ENCODE peak calls at places on chromosomes 3 and 15, in four cellular contexts. I is mesenchymal stem cell, C is H9, W is neuronal stem cell. H is an unnamed sample.

GRCh38 chr3:15291589-15292541 is 40.5 kb downstream of the SH3BP5 start:
- DNase-seq in W (no peak), I (peak), C (no peak), H (no peak)

GRCh38 chr15:60573936-60574335 is 95.0 kb upstream of the ICE2 start:
- DNase-seq in W (no peak), C (no peak), I (no peak), H (no peak)

GRCh38 chr15:63447277-63447676 is 57.1 kb upstream of the USP3 start:
- DNase-seq in C (no peak), W (no peak), I (no peak), H (no peak)

GRCh38 chr3:127768346-127769008 is 53.8 kb downstream of the MGLL start:
- DNase-seq in C (no peak), W (no peak), I (peak), H (peak)

GRCh38 chr15:58440181-58440910 is 8.6 kb downstream of the LIPC start:
- DNase-seq in C (no peak), I (peak), W (no peak), H (peak)

GRCh38 chr3:123930426-123930825 is 30.6 kb downstream of the CCDC14 start:
- DNase-seq in I (no peak), W (no peak), C (no peak), H (no peak)

GRCh38 chr15:50925281-50925680 is 16.8 kb downstream of the AP4E1 start:
- DNase-seq in W (no peak), I (no peak), C (no peak), H (no peak)

GRCh38 chr3:45567730-45568172 is 26.8 kb upstream of the LIMD1 start:
- DNase-seq in C (no peak), W (no peak), I (no peak), H (no peak)

GRCh38 chr3:89851974-89852621 is 744.7 kb downstream of the EPHA3 start:
- DNase-seq in W (peak), I (peak), C (peak), H (peak)

GRCh38 chr3:172125053-172125452 is 85.7 kb downstream of the FNDC3B start:
- DNase-seq in C (no peak), I (peak), W (no peak), H (no peak)

GRCh38 chr3:79766474-79767193 is 1.2 kb downstream of the ROBO1 start:
- DNase-seq in I (no peak), W (no peak), C (peak), H (no peak)

GRCh38 chr15:81001180-81002003 is 669 bp downstream of the TLNRD1 start:
- DNase-seq in I (peak), C (peak), W (peak), H (peak)

GRCh38 chr3:18740631-18741583 is 315.8 kb upstream of the SATB1 start:
- DNase-seq in W (no peak), C (no peak), I (no peak), H (peak)

GRCh38 chr15:92917606-92918407 is 17.7 kb downstream of the CHD2 start:
- DNase-seq in W (peak), C (peak), I (peak), H (peak)

GRCh38 chr15:41967506-41968206 is 4.7 kb downstream of the EHD4 start:
- DNase-seq in I (peak), W (no peak), C (no peak), H (peak)

GRCh38 chr3:179861292-179861691 is 175.4 kb downstream of the PEX5L start:
- DNase-seq in W (no peak), I (no peak), C (no peak), H (no peak)

GRCh38 chr15:80701676-80702311 is 6.7 kb downstream of the ABHD17C start:
- DNase-seq in I (no peak), W (no peak), C (no peak), H (no peak)

GRCh38 chr3:3798641-3799113 is 554 bp upstream of the LRRN1 start:
- DNase-seq in I (no peak), W (no peak), C (peak), H (peak)

GRCh38 chr15:91694829-91695205 is 158.7 kb upstream of the SLCO3A1 start:
- DNase-seq in C (no peak), I (no peak), W (no peak), H (no peak)

GRCh38 chr3:61451841-61452240 is 109.5 kb upstream of the PTPRG start:
- DNase-seq in I (no peak), C (no peak), W (no peak), H (peak)

GRCh38 chr15:59687831-59688230 is 1.3 kb downstream of the BNIP2 start:
- DNase-seq in C (no peak), I (peak), W (no peak), H (peak)

GRCh38 chr3:15858547-15859506 is 61.0 kb upstream of the ANKRD28 start:
- DNase-seq in W (peak), C (peak), I (peak), H (peak)

GRCh38 chr3:177447938-177448337 is 250.7 kb upstream of the TBL1XR1 start:
- DNase-seq in W (no peak), I (no peak), C (no peak), H (no peak)

GRCh38 chr3:111484666-111485065 is 57.3 kb upstream of the CD96 start:
- DNase-seq in I (peak), W (no peak), C (no peak), H (peak)

GRCh38 chr15:64844576-64845140 is 2.9 kb downstream of the PLEKHO2 start:
- DNase-seq in I (no peak), C (peak), W (no peak), H (no peak)

GRCh38 chr3:169886671-169887070 is 16.9 kb upstream of the LRRC31 start:
- DNase-seq in W (no peak), C (no peak), I (no peak), H (no peak)

GRCh38 chr3:169764164-169764452 is 752 bp downstream of the TERC start:
- DNase-seq in C (no peak), W (no peak), I (no peak), H (peak)

GRCh38 chr3:134242649-134243637 is 7.7 kb downstream of the RYK start:
- DNase-seq in I (peak), C (no peak), W (no peak), H (peak)

GRCh38 chr3:110733045-110733444 is 338.6 kb upstream of the NECTIN3 start:
- DNase-seq in C (no peak), W (no peak), I (no peak), H (no peak)

GRCh38 chr3:47661121-47661752 is 82.6 kb upstream of the CSPG5 start:
- DNase-seq in C (no peak), I (peak), W (no peak), H (no peak)

GRCh38 chr3:74127261-74127660 is 487.2 kb downstream of the CNTN3 start:
- DNase-seq in C (no peak), I (no peak), W (no peak), H (no peak)

DNA sequence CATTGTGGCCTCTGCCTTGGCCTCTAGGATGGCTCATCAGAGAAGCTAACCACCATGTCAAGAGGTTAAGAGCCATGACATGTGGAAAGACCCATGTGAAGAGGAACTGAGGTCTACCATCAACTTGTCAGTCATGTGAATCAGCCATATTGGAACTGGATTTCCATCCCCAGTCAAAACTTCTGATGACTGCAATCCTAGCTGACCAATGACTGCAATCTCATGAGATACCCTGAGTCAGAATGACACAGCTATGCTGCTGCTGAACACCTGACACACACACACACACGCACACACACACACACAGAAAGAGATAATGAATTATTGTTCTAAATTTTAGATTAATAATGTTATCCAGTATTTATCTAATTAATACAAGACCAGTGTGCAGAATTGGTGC is 337.5 kb upstream of the LMCD1 start:
- DNase-seq in W (no peak), C (no peak), I (no peak), H (no peak)
- H4K91ac ChIP-seq in W (no peak), C (no peak), I (no peak), H (no peak)

GRCh38 chr3:190568036-190568435 is 54.2 kb downstream of the IL1RAP start:
- DNase-seq in I (no peak), C (no peak), W (no peak), H (no peak)
- H2BK12ac ChIP-seq in I (no peak), C (no peak), W (no peak), H (no peak)

GRCh38 chr3:119695480-119695879 is 7.3 kb upstream of the CFAP91 start:
- DNase-seq in C (no peak), W (no peak), I (no peak), H (no peak)

DNA sequence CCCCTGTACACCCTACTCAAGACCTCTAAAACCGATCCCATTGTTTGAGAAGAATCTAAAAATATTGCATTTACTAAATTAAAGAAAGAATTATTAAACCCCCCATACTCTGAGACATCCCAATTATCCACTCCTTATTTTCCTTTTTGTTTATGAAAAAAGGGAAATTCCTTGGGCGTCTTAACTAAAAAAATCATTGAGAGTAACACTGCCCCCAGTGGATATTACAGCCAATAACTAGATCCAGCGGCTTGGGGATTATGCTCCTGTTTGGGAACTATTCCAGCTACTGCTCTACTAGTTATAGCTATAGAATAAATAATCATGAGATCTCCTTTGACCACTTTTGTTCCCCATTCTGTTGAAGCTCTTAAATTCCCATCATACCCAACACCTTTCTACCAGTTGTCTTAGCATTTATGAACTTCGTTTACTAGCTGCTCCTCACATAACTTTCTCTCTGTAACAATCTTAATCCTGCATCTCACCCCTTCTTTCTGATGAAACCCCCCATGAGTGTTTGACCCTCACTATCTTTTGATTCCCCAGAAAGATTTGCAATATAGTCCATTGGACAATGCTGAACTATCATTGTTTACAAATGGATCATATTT is 12.7 kb upstream of the CFAP91 start:
- DNase-seq in W (no peak), I (peak), C (no peak), H (peak)
- H4K91ac ChIP-seq in W (no peak), I (no peak), C (no peak), H (no peak)

GRCh38 chr3:138949445-138950005 is 2.5 kb downstream of the FOXL2NB start:
- DNase-seq in W (no peak), I (no peak), C (peak), H (peak)
- H2BK12ac ChIP-seq in W (no peak), I (no peak), C (no peak), H (no peak)

DNA sequence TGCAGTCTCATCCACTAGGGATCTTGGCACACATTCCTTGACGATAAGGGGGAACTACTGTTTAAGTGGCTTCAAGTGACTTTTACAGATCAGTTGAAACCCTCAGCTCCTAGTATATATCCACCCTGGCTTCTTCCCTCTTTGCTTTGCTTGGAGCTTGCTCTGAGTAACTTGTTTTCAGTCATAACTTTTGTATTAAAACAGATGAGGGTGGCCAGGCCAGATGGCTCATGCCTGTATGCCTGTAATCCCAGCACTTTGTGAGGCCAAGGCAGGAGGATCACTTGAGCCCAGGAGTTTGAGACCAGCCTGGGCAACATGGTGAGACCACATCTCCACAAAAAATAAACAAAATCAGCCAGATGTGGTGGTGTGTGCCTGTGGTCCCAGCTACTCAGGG is 42.4 kb downstream of the EOMES start:
- DNase-seq in W (no peak), C (no peak), I (no peak), H (no peak)
- H4K91ac ChIP-seq in W (no peak), C (no peak), I (no peak), H (no peak)

GRCh38 chr3:128996200-128996599 is 2.3 kb upstream of the CFAP92 start:
- DNase-seq in W (no peak), C (no peak), I (no peak), H (no peak)
- H2BK12ac ChIP-seq in W (peak), C (no peak), I (no peak), H (no peak)

GRCh38 chr3:43998841-43999805 is 242.6 kb upstream of the TOPAZ1 start:
- DNase-seq in I (peak), W (peak), C (peak), H (peak)
- H4K91ac ChIP-seq in I (no peak), W (no peak), C (no peak), H (peak)